ENCODE peak calls at places on chromosomes 16 and 17, in eight cellular contexts. G is amygdala; O is GM23248; H is activated CD4-positive, alpha-beta T cell treated with anti-CD3 and anti-CD28 coated beads, Interleukin-2, amount 50 U/mL, for 24 hours; R is pulmonary artery endothelial cell; Y is substantia nigra; P is HT1080; B is stomach. D is an unnamed sample.

GRCh38 chr17:66777689-66778225 is 57.2 kb upstream of the CACNG5 start:
- DNase-seq in P (no peak), B (no peak), H (no peak), O (peak; percentile 10), G (peak; percentile 10), Y (peak; percentile 26), R (no peak), D (no peak)

GRCh38 chr16:57984443-57985203 is 13.7 kb upstream of the CNGB1 start:
- DNase-seq in H (peak; percentile 88), Y (peak; percentile 52), O (peak; percentile 59), B (peak; percentile 87), P (no peak), R (peak; percentile 47), G (no peak), D (peak; percentile 56)

GRCh38 chr17:45904886-45905285 is 10.5 kb downstream of the MAPT start:
- DNase-seq in B (no peak), Y (no peak), H (no peak), G (no peak), P (no peak), R (no peak), O (no peak), D (peak; percentile 80)

GRCh38 chr17:44599298-44600175 is 42.3 kb downstream of the FZD2 start:
- DNase-seq in O (peak; percentile 95), P (peak; percentile 91), G (no peak), B (peak; percentile 43), H (no peak), R (peak; percentile 72), Y (peak; percentile 51), D (peak; percentile 10)

GRCh38 chr17:74239169-74239568 is 25.8 kb downstream of the TTYH2 start:
- DNase-seq in B (no peak), Y (peak; percentile 55), P (peak; percentile 19), O (no peak), H (no peak), R (no peak), G (no peak), D (no peak)

GRCh38 chr16:81600275-81600674 is 155.7 kb downstream of the CMIP start:
- DNase-seq in Y (no peak), P (peak; percentile 81), B (no peak), H (no peak), O (peak; percentile 71), G (no peak), R (no peak), D (no peak)

GRCh38 chr16:12515346-12515745 is 288.3 kb downstream of the CPPED1 start:
- DNase-seq in G (no peak), B (no peak), Y (no peak), P (no peak), O (no peak), H (no peak), R (no peak), D (no peak)

GRCh38 chr17:49029841-49030240 is 32.7 kb downstream of the IGF2BP1 start:
- DNase-seq in O (no peak), B (no peak), P (peak; percentile 9), G (no peak), R (peak; percentile 66), Y (no peak), H (no peak), D (no peak)

GRCh38 chr17:79563237-79564013 is 47.4 kb downstream of the RBFOX3 start:
- DNase-seq in G (no peak), O (peak; percentile 32), R (no peak), Y (no peak), B (no peak), P (peak; percentile 53), H (no peak), D (no peak)

GRCh38 chr17:77214328-77214727 is 73.6 kb downstream of the SEC14L1 start:
- DNase-seq in G (no peak), P (no peak), H (no peak), B (no peak), R (no peak), O (no peak), Y (no peak), D (no peak)

GRCh38 chr16:86925067-86925791 is 346.9 kb downstream of the FOXL1 start:
- DNase-seq in P (peak; percentile 20), G (no peak), H (no peak), O (peak; percentile 76), B (no peak), R (no peak), Y (no peak), D (no peak)

GRCh38 chr17:20706752-20707372 is 127.3 kb downstream of the CDRT15L2 start:
- DNase-seq in R (no peak), B (no peak), H (no peak), P (no peak), G (no peak), Y (no peak), O (peak; percentile 2), D (no peak)